ENCODE peak calls at places on chromosome 2, in eight cellular contexts. M is psoas muscle; N is sigmoid colon; E is uterus; W is CD8-positive, alpha-beta memory T cell; Q is GM12878; A is PC-9; O is IMR-90. Y is an unnamed sample. For H3K9me3, the result is how much of the 10 kb centered on the place peaks cover.

GRCh38 chr2:101162561-101163330 is 11.6 kb upstream of the TBC1D8 start:
- DNase-seq in A (peak), W (no peak), Q (no peak), N (no peak), E (no peak), O (no peak), M (no peak), Y (no peak)

GRCh38 chr2:213150315-213150951 is 979 bp downstream of the IKZF2 start:
- DNase-seq in A (peak), E (peak), O (peak), W (no peak), M (no peak), Q (no peak), N (no peak), Y (peak)

GRCh38 chr2:11160256-11160655 is 5.0 kb downstream of the SLC66A3 start:
- DNase-seq in E (no peak), M (no peak), W (no peak), Q (no peak), A (no peak), N (no peak), O (no peak), Y (no peak)

GRCh38 chr2:134512734-134513467 is 205.9 kb downstream of the TMEM163 start:
- DNase-seq in Q (no peak), E (no peak), A (no peak), O (no peak), M (no peak), W (no peak), N (no peak), Y (no peak)

GRCh38 chr2:174158003-174158402 is 90.3 kb downstream of the OLA1 start:
- DNase-seq in E (no peak), A (no peak), O (no peak), W (peak), M (no peak), Q (peak), N (no peak), Y (no peak)

GRCh38 chr2:227942021-227942420 is 70.6 kb downstream of the DAW1 start:
- DNase-seq in W (no peak), E (no peak), N (no peak), A (no peak), Q (no peak), O (no peak), M (no peak), Y (no peak)

GRCh38 chr2:200863655-200864205 is 728 bp downstream of the CLK1 start:
- DNase-seq in Q (no peak), N (no peak), M (no peak), W (peak), E (no peak), O (no peak), A (no peak), Y (no peak)

GRCh38 chr2:188297983-188298382 is 6.3 kb downstream of the GULP1 start:
- DNase-seq in E (no peak), M (no peak), O (no peak), A (no peak), Q (no peak), W (no peak), N (no peak), Y (no peak)

GRCh38 chr2:95309599-95309998 is 12.5 kb downstream of the KCNIP3 start:
- DNase-seq in N (no peak), Q (no peak), O (no peak), E (no peak), A (no peak), W (no peak), M (no peak), Y (no peak)

GRCh38 chr2:167825664-167826063 is 421.7 kb downstream of the STK39 start:
- DNase-seq in Q (no peak), E (no peak), A (no peak), N (no peak), O (no peak), M (no peak), W (no peak), Y (no peak)

GRCh38 chr2:60391250-60392013 is 162.0 kb downstream of the BCL11A start:
- DNase-seq in O (no peak), M (no peak), Q (no peak), E (no peak), W (no peak), N (no peak), A (no peak), Y (no peak)

GRCh38 chr2:28102455-28102874 is 211.9 kb downstream of the BABAM2 start:
- DNase-seq in E (no peak), M (no peak), W (no peak), O (peak), N (no peak), Q (no peak), A (no peak), Y (no peak)

GRCh38 chr2:8575011-8575750 is 106.7 kb upstream of the ID2 start:
- DNase-seq in W (peak), N (peak), M (no peak), A (no peak), O (peak), E (peak), Q (no peak), Y (no peak)

GRCh38 chr2:171158790-171159325 is 1.8 kb downstream of the TLK1 start:
- DNase-seq in A (no peak), M (no peak), E (no peak), W (no peak), N (no peak), Q (no peak), O (no peak), Y (no peak)

GRCh38 chr2:151757861-151758260 is 23.6 kb upstream of the NEB start:
- DNase-seq in W (no peak), N (no peak), E (no peak), O (no peak), Q (no peak), M (no peak), A (no peak), Y (no peak)

GRCh38 chr2:70995227-70995729 is 605 bp upstream of the TEX261 start:
- DNase-seq in W (peak), M (no peak), N (peak), A (peak), O (peak), E (no peak), Q (no peak), Y (no peak)

GRCh38 chr2:60439219-60439974 is 114.1 kb downstream of the BCL11A start:
- DNase-seq in M (no peak), E (no peak), W (no peak), O (no peak), A (no peak), Q (peak), N (peak), Y (no peak)

GRCh38 chr2:236889081-236889780 is 196.5 kb upstream of the COPS8 start:
- DNase-seq in A (no peak), E (peak), O (no peak), Q (no peak), M (no peak), N (no peak), W (no peak), Y (no peak)

GRCh38 chr2:66305714-66306113 is 129.2 kb upstream of the MEIS1 start:
- DNase-seq in M (peak), E (no peak), A (no peak), W (no peak), O (peak), Q (no peak), N (peak), Y (no peak)

GRCh38 chr2:60356346-60356745 is 197.1 kb downstream of the BCL11A start:
- DNase-seq in O (no peak), W (no peak), Q (no peak), M (no peak), E (no peak), A (no peak), N (no peak), Y (no peak)

GRCh38 chr2:202034249-202035088 is 814 bp downstream of the FZD7 start:
- DNase-seq in Q (no peak), M (peak), W (no peak), O (no peak), N (peak), E (peak), A (no peak), Y (no peak)

GRCh38 chr2:133936096-133936495 is 317.8 kb upstream of the MGAT5 start:
- DNase-seq in E (no peak), Q (no peak), M (no peak), W (no peak), O (no peak), N (no peak), A (no peak), Y (no peak)

GRCh38 chr2:66443183-66443976 is 8.5 kb downstream of the MEIS1 start:
- DNase-seq in M (no peak), E (peak), O (no peak), A (no peak), W (no peak), Q (no peak), N (peak), Y (no peak)

GRCh38 chr2:45014016-45014702 is 4.9 kb upstream of the SIX2 start:
- DNase-seq in W (no peak), Q (no peak), A (no peak), E (no peak), M (peak), O (no peak), N (no peak), Y (no peak)
- H3K4me3 ChIP-seq in W (no peak), Q (no peak), A (peak), E (peak), M (peak), O (no peak), N (peak), Y (peak)

DNA sequence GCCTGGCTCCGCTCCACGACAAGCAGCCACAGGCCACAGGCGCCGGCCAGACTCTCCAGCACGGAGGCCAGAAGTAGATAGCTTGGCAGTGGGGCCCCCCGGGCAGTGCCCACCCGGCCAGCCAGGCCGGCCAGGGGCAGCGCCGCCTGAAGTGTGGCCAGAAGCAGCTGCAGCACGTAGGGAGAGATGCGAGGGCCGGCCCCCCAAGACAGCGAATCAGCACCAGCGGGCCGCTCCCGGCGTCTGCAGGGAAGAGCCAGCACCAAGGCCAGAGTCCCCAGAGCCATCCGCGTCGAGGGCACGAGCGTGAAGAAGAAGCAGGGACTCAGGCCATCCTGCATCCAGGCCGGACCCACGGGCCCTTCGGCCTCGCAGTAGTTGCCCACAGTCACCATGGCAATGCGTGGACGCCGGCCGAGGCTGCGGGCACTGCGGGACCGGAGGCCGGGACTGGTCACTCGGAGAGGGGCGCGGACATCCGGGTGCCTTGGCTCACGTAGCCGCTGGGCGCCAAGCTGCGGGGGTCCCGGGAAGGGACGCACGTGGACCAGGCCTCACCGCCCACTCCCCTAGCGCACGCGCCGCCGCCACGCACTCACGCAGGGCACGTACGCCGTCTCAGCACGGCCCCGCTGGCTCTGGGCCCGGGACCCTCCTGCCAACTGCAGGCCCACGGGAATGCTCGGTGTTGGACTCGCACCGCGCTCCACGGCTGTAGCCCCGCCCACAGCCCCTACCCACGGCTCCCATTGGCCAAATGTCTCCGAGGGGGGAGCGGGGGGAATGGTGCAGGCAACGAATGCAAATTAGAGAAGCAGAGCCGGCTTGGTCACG is at the start of gene ABCB6:
- DNase-seq in M (peak), Q (peak), O (peak), N (peak), E (peak), W (peak), A (peak), Y (peak)
- H3K27ac ChIP-seq in M (peak), Q (peak), O (peak), N (peak), E (peak), W (peak), A (peak), Y (no peak)

DNA sequence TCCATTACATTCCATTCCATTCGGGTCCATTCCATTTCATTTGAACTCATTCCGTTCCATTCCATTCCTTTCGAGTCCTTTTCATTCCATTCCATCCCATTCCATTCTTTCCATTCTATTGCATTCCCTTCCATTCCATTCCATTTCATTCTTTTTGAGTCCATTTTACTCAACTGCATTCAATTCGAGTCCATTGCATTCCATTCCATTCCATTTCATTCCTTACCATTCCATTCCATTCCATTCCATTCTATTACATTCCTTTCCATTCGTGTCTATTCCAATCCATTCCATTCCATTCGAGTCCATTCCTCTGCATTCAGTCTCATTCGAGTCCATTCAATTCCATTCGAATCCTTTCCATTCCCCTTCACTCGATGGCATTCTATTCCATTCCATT is 1128.8 kb downstream of the RPIA start:
- DNase-seq in E (no peak), Q (no peak), M (no peak), A (no peak), W (no peak), O (no peak), N (no peak), Y (no peak)
- H3K9me3 ChIP-seq in E (under half), Q (under half), M (under half), A (half or more), W (under half), O (under half), N (under half), Y (under half)

GRCh38 chr2:118090387-118091139 is 2.3 kb downstream of the INSIG2 start:
- DNase-seq in A (peak), E (no peak), O (no peak), M (no peak), N (no peak), W (no peak), Q (no peak), Y (no peak)
- H3K4me3 ChIP-seq in A (peak), E (no peak), O (no peak), M (no peak), N (no peak), W (no peak), Q (peak), Y (no peak)

Y was measured in iPS DF 6.9.